ENCODE peak calls at places on chromosomes 12 and 14, in five cellular contexts. One of them, this sample, is unnamed.

GRCh38 chr12:89243786-89244185 is 108.5 kb downstream of the DUSP6 start:
- DNase-seq in stromal cell of bone marrow: no peak
- DNase-seq in non-pigmented ciliary epithelial cell: no peak
- DNase-seq in posterior vena cava: no peak
- DNase-seq in germinal center: no peak
- DNase-seq in this sample: no peak

GRCh38 chr14:34930591-34931069 is 52.2 kb upstream of the SRP54 start:
- DNase-seq in stromal cell of bone marrow: no peak
- DNase-seq in non-pigmented ciliary epithelial cell: no peak
- DNase-seq in posterior vena cava: no peak
- DNase-seq in germinal center: peak; percentile 13
- DNase-seq in this sample: no peak

GRCh38 chr14:100538566-100539318 is 48.5 kb downstream of the BEGAIN start:
- DNase-seq in stromal cell of bone marrow: no peak
- DNase-seq in non-pigmented ciliary epithelial cell: no peak
- DNase-seq in posterior vena cava: peak; percentile 81
- DNase-seq in germinal center: no peak
- DNase-seq in this sample: no peak

GRCh38 chr14:79074501-79074900 is 904.3 kb downstream of the NRXN3 start:
- DNase-seq in stromal cell of bone marrow: no peak
- DNase-seq in non-pigmented ciliary epithelial cell: no peak
- DNase-seq in posterior vena cava: no peak
- DNase-seq in germinal center: no peak
- DNase-seq in this sample: no peak

GRCh38 chr12:110992909-110993308 is 72.5 kb upstream of the MYL2 start:
- DNase-seq in stromal cell of bone marrow: no peak
- DNase-seq in non-pigmented ciliary epithelial cell: no peak
- DNase-seq in posterior vena cava: no peak
- DNase-seq in germinal center: no peak
- DNase-seq in this sample: no peak

GRCh38 chr12:14885718-14886201 is at the start of gene MGP:
- DNase-seq in stromal cell of bone marrow: peak; percentile 77
- DNase-seq in non-pigmented ciliary epithelial cell: no peak
- DNase-seq in posterior vena cava: peak; percentile 82
- DNase-seq in germinal center: no peak
- DNase-seq in this sample: no peak

GRCh38 chr14:92382677-92383076 is 59.7 kb downstream of the SLC24A4 start:
- DNase-seq in stromal cell of bone marrow: no peak
- DNase-seq in non-pigmented ciliary epithelial cell: no peak
- DNase-seq in posterior vena cava: no peak
- DNase-seq in germinal center: no peak
- DNase-seq in this sample: no peak

GRCh38 chr12:32917094-32917611 is 20.6 kb upstream of the PKP2 start:
- DNase-seq in stromal cell of bone marrow: peak; percentile 7
- DNase-seq in non-pigmented ciliary epithelial cell: no peak
- DNase-seq in posterior vena cava: no peak
- DNase-seq in germinal center: no peak
- DNase-seq in this sample: no peak

GRCh38 chr14:37819155-37820015 is 224.0 kb downstream of the TTC6 start:
- DNase-seq in stromal cell of bone marrow: peak; percentile 74
- DNase-seq in non-pigmented ciliary epithelial cell: peak; percentile 38
- DNase-seq in posterior vena cava: no peak
- DNase-seq in germinal center: no peak
- DNase-seq in this sample: no peak